ENCODE peak calls at places on chromosomes 2 and 18, in six cellular contexts. L, H, X, O, K and E are unnamed samples.

GRCh38 chr2:137886432-137886831 is 77.8 kb upstream of the HNMT start:
- DNase-seq in X (no peak), L (no peak), H (no peak), O (peak; percentile 8), K (no peak), E (no peak)

GRCh38 chr2:27717070-27717453 is 53.4 kb downstream of the SLC4A1AP start:
- DNase-seq in O (no peak), X (no peak), L (peak; percentile 88), K (no peak), H (peak; percentile 65), E (no peak)

GRCh38 chr2:152222975-152223638 is 47.5 kb upstream of the STAM2 start:
- DNase-seq in L (peak; percentile 14), X (no peak), O (no peak), H (peak; percentile 96), K (peak; percentile 25), E (no peak)

GRCh38 chr2:16185671-16186391 is 245.5 kb downstream of the MYCN start:
- DNase-seq in O (no peak), L (no peak), X (no peak), K (no peak), H (no peak), E (no peak)

GRCh38 chr18:48866028-48866733 is 84.6 kb downstream of the SMAD7 start:
- DNase-seq in K (no peak), O (no peak), L (no peak), X (no peak), H (peak; percentile 80), E (no peak)

GRCh38 chr18:37084912-37085311 is 256.0 kb downstream of the KIAA1328 start:
- DNase-seq in K (no peak), X (no peak), O (no peak), L (no peak), H (no peak), E (no peak)

GRCh38 chr2:231017250-231017636 is 20.1 kb upstream of the C2orf72 start:
- DNase-seq in K (no peak), O (no peak), X (no peak), L (no peak), H (no peak), E (no peak)

GRCh38 chr2:77807531-77808215 is 285.5 kb upstream of the LRRTM4 start:
- DNase-seq in L (no peak), X (no peak), O (no peak), K (no peak), H (no peak), E (no peak)

GRCh38 chr2:212124597-212124996 is 414.0 kb downstream of the ERBB4 start:
- DNase-seq in O (no peak), H (peak; percentile 64), X (no peak), L (no peak), K (no peak), E (no peak)

GRCh38 chr2:68789603-68790002 is 55.0 kb downstream of the ARHGAP25 start:
- DNase-seq in X (peak; percentile 87), K (peak; percentile 97), O (no peak), L (no peak), H (no peak), E (no peak)

GRCh38 chr18:57585421-57585820 is 1.1 kb downstream of the FECH start:
- DNase-seq in K (no peak), L (no peak), H (peak; percentile 3), O (no peak), X (no peak), E (no peak)

GRCh38 chr2:226048625-226049024 is 649.1 kb downstream of the NYAP2 start:
- DNase-seq in O (peak; percentile 78), H (peak; percentile 81), L (no peak), X (no peak), K (no peak), E (no peak)

GRCh38 chr2:43792653-43793052 is 18.8 kb downstream of the DYNC2LI1 start:
- DNase-seq in K (no peak), O (no peak), L (no peak), X (no peak), H (no peak), E (no peak)

GRCh38 chr2:191864623-191865521 is 18.0 kb upstream of the CAVIN2 start:
- DNase-seq in L (no peak), X (no peak), O (no peak), K (no peak), H (peak; percentile 55), E (no peak)

GRCh38 chr2:48508461-48509124 is 21.4 kb upstream of the STON1 start:
- DNase-seq in X (no peak), O (no peak), L (peak; percentile 20), K (no peak), H (peak; percentile 78), E (no peak)

GRCh38 chr18:58649966-58650816 is 21.1 kb upstream of the MALT1 start:
- DNase-seq in H (no peak), K (peak; percentile 82), L (no peak), X (no peak), O (no peak), E (no peak)

GRCh38 chr18:58892536-58892935 is 27.9 kb downstream of the ZNF532 start:
- DNase-seq in O (no peak), K (no peak), H (no peak), X (no peak), L (no peak), E (no peak)

GRCh38 chr2:44578401-44579135 is 216.8 kb downstream of the CAMKMT start:
- DNase-seq in H (peak; percentile 74), L (peak; percentile 33), K (peak; percentile 47), O (no peak), X (peak; percentile 65), E (no peak)

GRCh38 chr18:63963610-63964256 is 6.1 kb upstream of the SERPINB8 start:
- DNase-seq in K (peak; percentile 71), L (no peak), H (peak; percentile 81), X (no peak), O (peak; percentile 56), E (no peak)

GRCh38 chr2:222671259-222672067 is at the start of gene MOGAT1:
- DNase-seq in O (no peak), L (no peak), X (no peak), K (no peak), H (peak; percentile 20), E (no peak)

GRCh38 chr2:119760237-119760807 is 600 bp downstream of the PTPN4 start:
- DNase-seq in X (no peak), K (no peak), O (no peak), L (no peak), H (no peak), E (no peak)

GRCh38 chr2:85435220-85435958 is 16.9 kb downstream of the SH2D6 start:
- DNase-seq in X (no peak), H (no peak), O (no peak), L (no peak), K (no peak), E (no peak)
- TF ChIP-seq CTCF in X (no peak), H (no peak), O (no peak), L (no peak), K (no peak), E (no peak)

DNA sequence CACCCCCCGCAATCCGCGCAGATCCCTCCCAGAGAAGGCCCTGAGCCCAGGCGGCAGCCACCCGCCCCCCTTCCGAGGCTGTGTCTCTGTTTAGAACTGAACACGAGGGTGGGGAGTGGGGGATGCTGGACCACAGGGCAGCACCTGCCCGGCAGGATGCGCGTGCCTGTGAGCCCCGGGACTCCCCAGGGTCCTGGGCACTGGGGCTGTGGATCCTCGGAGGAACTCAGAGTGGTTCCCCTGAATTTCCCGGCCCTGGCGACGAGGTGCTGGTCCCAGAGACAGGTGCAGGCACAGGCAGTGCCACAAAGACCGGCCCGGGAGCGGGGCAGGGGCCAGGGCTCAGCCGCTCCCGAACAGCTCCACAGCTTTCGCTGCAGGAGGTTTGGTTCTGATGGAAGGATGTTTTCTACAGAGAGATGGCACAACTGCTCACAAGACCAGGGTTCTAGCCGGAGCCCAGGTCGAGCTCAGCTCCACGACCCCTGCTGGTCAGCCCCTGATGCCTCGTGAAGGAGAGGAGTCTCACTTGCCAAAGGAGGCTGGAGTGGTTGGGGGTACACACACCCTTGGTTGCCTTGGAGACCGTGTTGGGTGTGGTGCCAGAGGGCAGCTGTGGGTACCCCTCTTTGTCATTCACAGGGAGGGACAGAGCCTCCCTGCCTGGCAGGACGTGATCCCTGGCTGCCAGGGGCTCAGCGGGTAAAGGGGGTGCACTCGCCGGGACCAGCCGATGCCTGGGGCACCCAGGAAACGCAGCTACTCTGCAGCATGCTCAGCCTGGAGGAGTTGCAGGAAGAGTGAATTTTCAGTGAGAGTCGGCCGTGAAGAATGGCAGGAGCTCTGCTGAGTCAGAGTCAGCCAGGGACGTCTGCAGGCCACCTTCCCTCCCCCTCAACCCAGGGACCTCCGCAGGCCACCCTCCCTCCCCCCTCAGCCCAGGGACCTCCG is 4.4 kb upstream of the NEU4 start:
- DNase-seq in X (peak; percentile 69), H (peak; percentile 38), O (no peak), L (no peak), K (peak; percentile 44), E (peak; percentile 68)
- TF ChIP-seq CTCF in X (no peak), H (no peak), O (peak; percentile 4), L (no peak), K (peak; percentile 31), E (no peak)

DNA sequence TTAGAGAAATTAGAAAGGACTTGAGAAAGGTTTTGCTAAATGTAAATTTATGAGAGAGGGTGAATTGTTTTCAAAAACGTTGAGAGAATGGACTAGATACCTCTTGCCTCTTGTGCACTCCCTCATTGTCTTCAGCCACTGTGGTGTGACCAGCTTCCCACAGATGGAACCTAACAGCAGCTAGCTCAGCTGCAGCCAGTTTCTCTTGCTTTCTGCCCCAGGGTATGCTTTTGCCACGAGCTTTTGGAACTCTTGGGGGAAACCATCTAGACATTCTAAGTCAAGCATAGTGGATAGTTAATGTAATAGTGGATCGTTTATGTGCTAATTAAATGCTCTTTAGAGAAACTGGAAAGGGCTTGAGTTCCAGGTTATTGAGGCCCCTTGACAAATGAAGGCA is 288.2 kb downstream of the CTNNA2 start:
- DNase-seq in O (no peak), X (no peak), L (no peak), H (no peak), K (no peak), E (no peak)
- TF ChIP-seq CTCF in O (no peak), X (no peak), L (no peak), H (no peak), K (no peak), E (no peak)

GRCh38 chr2:221478106-221478863 is 93.8 kb downstream of the EPHA4 start:
- DNase-seq in L (no peak), K (no peak), X (no peak), O (no peak), H (no peak), E (no peak)
- TF ChIP-seq CTCF in L (no peak), K (no peak), X (no peak), O (peak; percentile 2), H (no peak), E (no peak)

GRCh38 chr2:107380912-107381311 is 445.8 kb upstream of the RGPD4 start:
- DNase-seq in L (no peak), K (no peak), O (no peak), H (no peak), X (no peak), E (no peak)
- TF ChIP-seq CTCF in L (no peak), K (no peak), O (no peak), H (no peak), X (no peak), E (no peak)

DNA sequence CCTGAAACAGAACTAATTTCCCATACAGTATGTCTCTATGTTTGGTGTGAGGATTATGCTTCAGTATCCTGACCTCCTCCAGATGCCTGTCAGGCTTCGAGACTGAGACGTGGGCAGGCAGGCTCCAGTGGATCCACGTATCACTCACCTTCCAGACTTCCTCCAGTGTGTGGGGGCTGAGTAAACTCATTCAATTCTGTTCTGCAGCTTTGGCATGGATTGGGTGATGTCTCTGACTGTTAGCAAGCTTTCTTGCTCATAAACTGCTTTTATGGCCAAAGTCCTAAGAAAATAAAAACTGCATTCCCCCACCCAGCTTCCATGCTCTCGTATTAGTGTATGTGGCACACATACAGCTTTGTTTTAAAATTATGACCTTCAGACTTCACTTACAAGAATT is 53.6 kb downstream of the CCDC93 start:
- DNase-seq in X (no peak), O (no peak), L (no peak), H (peak; percentile 27), K (no peak), E (no peak)
- TF ChIP-seq CTCF in X (no peak), O (no peak), L (no peak), H (no peak), K (no peak), E (no peak)

GRCh38 chr2:23002234-23002633 is 382.7 kb upstream of the KLHL29 start:
- DNase-seq in L (no peak), O (no peak), H (no peak), X (no peak), K (no peak), E (no peak)
- TF ChIP-seq CTCF in L (no peak), O (peak; percentile 6), H (no peak), X (no peak), K (no peak), E (no peak)